ENCODE peak calls at places on chromosomes 12 and 14, in eight cellular contexts. E, R, D, C, P, O, G and J are unnamed samples.

GRCh38 chr14:103916636-103917262 is 11.5 kb upstream of the TDRD9 start:
- DNase-seq in P (no peak), E (no peak), G (no peak), C (no peak), O (no peak), R (no peak), D (no peak), J (no peak)

GRCh38 chr12:49108958-49109404 is 1.7 kb downstream of the LMBR1L start:
- DNase-seq in C (no peak), O (no peak), D (no peak), P (no peak), G (peak; percentile 44), E (no peak), R (no peak), J (peak; percentile 54)

GRCh38 chr12:96398422-96399080 is 1.7 kb downstream of the CDK17 start:
- DNase-seq in P (no peak), O (no peak), C (no peak), E (no peak), G (no peak), R (no peak), D (no peak), J (no peak)

GRCh38 chr12:127822743-127823433 is 444.1 kb upstream of the TMEM132C start:
- DNase-seq in D (no peak), G (no peak), O (no peak), P (no peak), E (no peak), C (no peak), R (no peak), J (peak; percentile 36)

GRCh38 chr12:124466200-124467128 is 100.9 kb downstream of the NCOR2 start:
- DNase-seq in O (no peak), P (peak; percentile 90), G (no peak), R (peak; percentile 82), D (no peak), C (peak; percentile 89), E (peak; percentile 86), J (peak; percentile 80)

GRCh38 chr14:25006961-25007795 is 42.8 kb downstream of the STXBP6 start:
- DNase-seq in P (no peak), O (no peak), R (no peak), C (no peak), D (peak; percentile 82), G (peak; percentile 96), E (no peak), J (no peak)

GRCh38 chr14:76719664-76720063 is 41.6 kb upstream of the VASH1 start:
- DNase-seq in G (no peak), E (no peak), C (no peak), D (no peak), O (no peak), R (no peak), P (peak; percentile 73), J (peak; percentile 61)

GRCh38 chr12:53601296-53601847 is 24.8 kb downstream of the ATF7 start:
- DNase-seq in C (no peak), R (no peak), E (no peak), P (no peak), G (peak; percentile 13), D (no peak), O (no peak), J (no peak)

GRCh38 chr12:132739600-132740312 is 21.9 kb downstream of the ANKLE2 start:
- DNase-seq in P (no peak), R (no peak), O (no peak), D (no peak), G (no peak), C (no peak), E (no peak), J (peak; percentile 31)

GRCh38 chr14:104224516-104225281 is 86.3 kb downstream of the KIF26A start:
- DNase-seq in R (peak; percentile 17), P (peak; percentile 73), C (no peak), D (peak; percentile 58), O (no peak), E (no peak), G (no peak), J (peak; percentile 61)

GRCh38 chr12:10135126-10135525 is 5.1 kb upstream of the CLEC7A start:
- DNase-seq in D (no peak), E (no peak), C (no peak), R (no peak), P (no peak), G (no peak), O (no peak), J (no peak)

GRCh38 chr12:38586652-38587219 is 270.2 kb downstream of the ALG10B start:
- DNase-seq in C (no peak), R (no peak), D (no peak), O (no peak), P (no peak), G (no peak), E (no peak), J (no peak)

GRCh38 chr14:20486700-20487401 is 17.6 kb downstream of the PNP start:
- DNase-seq in D (no peak), O (no peak), R (no peak), E (no peak), G (no peak), P (no peak), C (no peak), J (no peak)

GRCh38 chr12:30959778-30960177 is 33.2 kb downstream of the TSPAN11 start:
- DNase-seq in G (no peak), R (no peak), E (no peak), O (no peak), P (no peak), C (no peak), D (no peak), J (no peak)

GRCh38 chr12:113436993-113437728 is 15.0 kb downstream of the SDSL start:
- DNase-seq in C (no peak), P (no peak), G (no peak), E (no peak), R (no peak), D (no peak), O (no peak), J (no peak)

GRCh38 chr14:54762296-54762695 is 140.3 kb downstream of the GCH1 start:
- DNase-seq in R (no peak), P (no peak), O (no peak), D (no peak), E (no peak), C (no peak), G (no peak), J (no peak)

GRCh38 chr12:119153477-119154434 is 25.0 kb upstream of the HSPB8 start:
- DNase-seq in C (no peak), E (no peak), O (no peak), P (peak; percentile 77), R (no peak), D (peak; percentile 38), G (no peak), J (peak; percentile 75)

GRCh38 chr14:102811971-102812370 is 34.7 kb downstream of the TRAF3 start:
- DNase-seq in D (no peak), C (no peak), R (no peak), P (no peak), G (no peak), E (no peak), O (no peak), J (no peak)

GRCh38 chr12:49126852-49127763 is 4.1 kb downstream of the TUBA1B start:
- DNase-seq in G (peak; percentile 25), D (no peak), O (no peak), E (no peak), R (no peak), P (no peak), C (no peak), J (no peak)

GRCh38 chr12:123037791-123038190 is 57.3 kb downstream of the ARL6IP4 start:
- DNase-seq in O (peak; percentile 74), G (no peak), D (no peak), E (no peak), P (peak; percentile 34), R (no peak), C (no peak), J (no peak)

GRCh38 chr12:2409656-2410265 is 357.0 kb downstream of the CACNA1C start:
- DNase-seq in O (no peak), P (no peak), R (no peak), C (no peak), E (no peak), D (no peak), G (no peak), J (no peak)

GRCh38 chr12:57128519-57129247 is 400 bp downstream of the LRP1 start:
- DNase-seq in D (no peak), C (no peak), G (no peak), E (no peak), P (peak; percentile 69), R (no peak), O (peak; percentile 28), J (no peak)

GRCh38 chr12:102907918-102908317 is 9.1 kb downstream of the PAH start:
- DNase-seq in R (no peak), O (no peak), D (no peak), C (no peak), G (no peak), E (no peak), P (no peak), J (no peak)

GRCh38 chr12:65590318-65590717 is 234.0 kb upstream of the HMGA2 start:
- DNase-seq in P (no peak), G (no peak), E (no peak), D (no peak), O (no peak), R (no peak), C (no peak), J (no peak)

GRCh38 chr14:95515523-95516517 is 630 bp downstream of the SYNE3 start:
- DNase-seq in O (peak; percentile 65), D (peak; percentile 74), E (peak; percentile 71), G (peak; percentile 59), R (peak; percentile 77), P (peak; percentile 90), C (peak; percentile 94), J (peak; percentile 86)

GRCh38 chr12:52913424-52913821 is 8.5 kb upstream of the KRT8 start:
- DNase-seq in C (no peak), O (peak; percentile 76), G (no peak), E (no peak), R (no peak), P (no peak), D (peak; percentile 92), J (no peak)

GRCh38 chr12:132029503-132030300 is 80.0 kb downstream of the EP400 start:
- DNase-seq in G (no peak), O (no peak), D (no peak), P (no peak), R (no peak), E (no peak), C (no peak), J (no peak)

GRCh38 chr14:47186491-47186890 is 488.9 kb downstream of the MDGA2 start:
- DNase-seq in P (no peak), G (no peak), D (no peak), R (no peak), C (no peak), O (no peak), E (no peak), J (no peak)

GRCh38 chr12:12927211-12928079 is 24.5 kb downstream of the GPRC5D start:
- DNase-seq in G (no peak), D (no peak), P (peak; percentile 81), E (peak; percentile 41), C (peak; percentile 30), O (peak; percentile 93), R (peak; percentile 25), J (peak; percentile 83)

GRCh38 chr14:70788893-70789292 is 20.4 kb downstream of the MAP3K9 start:
- DNase-seq in P (no peak), R (no peak), G (no peak), C (no peak), E (no peak), D (no peak), O (no peak), J (no peak)

GRCh38 chr12:127760996-127761395 is 506.0 kb upstream of the TMEM132C start:
- DNase-seq in R (no peak), O (no peak), E (no peak), C (no peak), D (no peak), P (no peak), G (no peak), J (no peak)